ENCODE peak calls at places on chromosomes 7 and 10, in six cellular contexts. One of them, this sample, is unnamed. For H3K4me1, the result is how much of the 10 kb centered on the place peaks cover.

GRCh38 chr7:156932006-156932405 is 17.5 kb upstream of the NOM1 start:
- DNase-seq in neural progenitor cell: no peak
- DNase-seq in tibial nerve: no peak
- DNase-seq in psoas muscle: no peak
- DNase-seq in heart left ventricle: no peak
- DNase-seq in right lobe of liver: no peak
- DNase-seq in this sample: no peak

GRCh38 chr10:36116751-36117150 is 474.7 kb upstream of the FZD8 start:
- DNase-seq in neural progenitor cell: no peak
- DNase-seq in tibial nerve: no peak
- DNase-seq in psoas muscle: no peak
- DNase-seq in heart left ventricle: no peak
- DNase-seq in right lobe of liver: no peak
- DNase-seq in this sample: peak

GRCh38 chr7:157150825-157151412 is 12.2 kb downstream of the UBE3C start:
- DNase-seq in neural progenitor cell: peak
- DNase-seq in tibial nerve: no peak
- DNase-seq in psoas muscle: peak
- DNase-seq in heart left ventricle: peak
- DNase-seq in right lobe of liver: peak
- DNase-seq in this sample: peak

GRCh38 chr10:30813872-30814471 is 184.4 kb upstream of the LYZL2 start:
- DNase-seq in neural progenitor cell: no peak
- DNase-seq in tibial nerve: no peak
- DNase-seq in psoas muscle: no peak
- DNase-seq in heart left ventricle: no peak
- DNase-seq in right lobe of liver: no peak
- DNase-seq in this sample: peak

GRCh38 chr7:100493476-100494264 is 9.9 kb downstream of the NYAP1 start:
- DNase-seq in neural progenitor cell: peak
- DNase-seq in tibial nerve: no peak
- DNase-seq in psoas muscle: no peak
- DNase-seq in heart left ventricle: no peak
- DNase-seq in right lobe of liver: no peak
- DNase-seq in this sample: no peak

GRCh38 chr7:343227-343822 is 53.4 kb downstream of the FOXL3 start:
- DNase-seq in neural progenitor cell: no peak
- DNase-seq in tibial nerve: no peak
- DNase-seq in psoas muscle: no peak
- DNase-seq in heart left ventricle: no peak
- DNase-seq in right lobe of liver: no peak
- DNase-seq in this sample: no peak

GRCh38 chr7:149027055-149027454 is 1.2 kb downstream of the PDIA4 start:
- DNase-seq in neural progenitor cell: no peak
- DNase-seq in tibial nerve: no peak
- DNase-seq in psoas muscle: no peak
- DNase-seq in heart left ventricle: no peak
- DNase-seq in right lobe of liver: no peak
- DNase-seq in this sample: no peak

GRCh38 chr10:56585447-56586171 is 224.6 kb upstream of the ZWINT start:
- DNase-seq in neural progenitor cell: no peak
- DNase-seq in tibial nerve: no peak
- DNase-seq in psoas muscle: no peak
- DNase-seq in heart left ventricle: peak
- DNase-seq in right lobe of liver: no peak
- DNase-seq in this sample: peak

GRCh38 chr10:5945561-5946418 is 31.6 kb downstream of the IL15RA start:
- DNase-seq in neural progenitor cell: no peak
- DNase-seq in tibial nerve: peak
- DNase-seq in psoas muscle: peak
- DNase-seq in heart left ventricle: peak
- DNase-seq in right lobe of liver: peak
- DNase-seq in this sample: peak

GRCh38 chr10:58511765-58512469 is 755 bp upstream of the BICC1 start:
- DNase-seq in neural progenitor cell: peak
- DNase-seq in tibial nerve: peak
- DNase-seq in psoas muscle: peak
- DNase-seq in heart left ventricle: peak
- DNase-seq in right lobe of liver: no peak
- DNase-seq in this sample: peak

GRCh38 chr7:104207348-104207730 is 474 bp downstream of the ORC5 start:
- DNase-seq in neural progenitor cell: peak
- DNase-seq in tibial nerve: no peak
- DNase-seq in psoas muscle: no peak
- DNase-seq in heart left ventricle: no peak
- DNase-seq in right lobe of liver: no peak
- DNase-seq in this sample: no peak

GRCh38 chr10:103739039-103739764 is 116.2 kb downstream of the SH3PXD2A start:
- DNase-seq in neural progenitor cell: peak
- DNase-seq in tibial nerve: peak
- DNase-seq in psoas muscle: peak
- DNase-seq in heart left ventricle: peak
- DNase-seq in right lobe of liver: peak
- DNase-seq in this sample: peak

GRCh38 chr7:116560021-116560970 is 35.5 kb downstream of the CAV1 start:
- DNase-seq in neural progenitor cell: peak
- DNase-seq in tibial nerve: no peak
- DNase-seq in psoas muscle: no peak
- DNase-seq in heart left ventricle: peak
- DNase-seq in right lobe of liver: no peak
- DNase-seq in this sample: peak

GRCh38 chr7:115911466-115911865 is 119.1 kb downstream of the TFEC start:
- DNase-seq in neural progenitor cell: no peak
- DNase-seq in tibial nerve: no peak
- DNase-seq in psoas muscle: no peak
- DNase-seq in heart left ventricle: no peak
- DNase-seq in right lobe of liver: no peak
- DNase-seq in this sample: no peak

GRCh38 chr10:113528876-113529275 is 24.0 kb upstream of the HABP2 start:
- DNase-seq in neural progenitor cell: no peak
- DNase-seq in tibial nerve: no peak
- DNase-seq in psoas muscle: no peak
- DNase-seq in heart left ventricle: no peak
- DNase-seq in right lobe of liver: no peak
- DNase-seq in this sample: no peak

GRCh38 chr7:47458057-47458456 is 123.9 kb downstream of the TNS3 start:
- DNase-seq in neural progenitor cell: no peak
- DNase-seq in tibial nerve: peak
- DNase-seq in psoas muscle: peak
- DNase-seq in heart left ventricle: peak
- DNase-seq in right lobe of liver: peak
- DNase-seq in this sample: peak

GRCh38 chr10:102117391-102118159 is 2.6 kb downstream of the LDB1 start:
- DNase-seq in neural progenitor cell: peak
- DNase-seq in tibial nerve: peak
- DNase-seq in psoas muscle: peak
- DNase-seq in heart left ventricle: peak
- DNase-seq in right lobe of liver: peak
- DNase-seq in this sample: peak

GRCh38 chr10:102113956-102114857 is 6.0 kb downstream of the LDB1 start:
- DNase-seq in neural progenitor cell: peak
- DNase-seq in tibial nerve: no peak
- DNase-seq in psoas muscle: peak
- DNase-seq in heart left ventricle: no peak
- DNase-seq in right lobe of liver: peak
- DNase-seq in this sample: peak

GRCh38 chr10:102114861-102115618 is 5.1 kb downstream of the LDB1 start:
- DNase-seq in neural progenitor cell: peak
- DNase-seq in tibial nerve: peak
- DNase-seq in psoas muscle: peak
- DNase-seq in heart left ventricle: peak
- DNase-seq in right lobe of liver: peak
- DNase-seq in this sample: peak

GRCh38 chr10:102113261-102113955 is 6.8 kb downstream of the LDB1 start:
- DNase-seq in neural progenitor cell: peak
- DNase-seq in tibial nerve: no peak
- DNase-seq in psoas muscle: no peak
- DNase-seq in heart left ventricle: no peak
- DNase-seq in right lobe of liver: no peak
- DNase-seq in this sample: no peak

DNA sequence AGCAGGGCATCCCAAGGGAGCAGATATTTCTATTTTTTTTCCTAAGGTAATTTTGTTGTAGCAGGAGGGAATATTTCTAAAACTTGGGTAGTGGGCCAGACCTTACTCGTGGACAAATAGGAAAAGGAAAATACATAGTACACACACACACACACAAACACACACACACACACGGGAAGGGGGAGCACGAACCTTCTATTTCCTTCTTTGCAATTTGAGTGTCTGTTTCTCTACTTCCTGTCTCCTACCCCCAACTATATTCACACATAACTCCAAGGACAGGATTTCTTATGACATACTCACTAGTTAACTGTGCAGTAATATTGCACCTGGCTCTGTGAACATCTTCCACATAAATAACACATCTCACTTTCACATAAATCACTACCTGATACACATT is 4.4 kb downstream of the LDB1 start:
- DNase-seq in neural progenitor cell: no peak
- DNase-seq in tibial nerve: no peak
- DNase-seq in psoas muscle: no peak
- DNase-seq in heart left ventricle: no peak
- DNase-seq in right lobe of liver: no peak
- DNase-seq in this sample: no peak
- H3K4me1 ChIP-seq in neural progenitor cell: half or more
- H3K4me1 ChIP-seq in tibial nerve: under half
- H3K4me1 ChIP-seq in psoas muscle: half or more
- H3K4me1 ChIP-seq in heart left ventricle: under half
- H3K4me1 ChIP-seq in right lobe of liver: under half
- H3K4me1 ChIP-seq in this sample: under half

DNA sequence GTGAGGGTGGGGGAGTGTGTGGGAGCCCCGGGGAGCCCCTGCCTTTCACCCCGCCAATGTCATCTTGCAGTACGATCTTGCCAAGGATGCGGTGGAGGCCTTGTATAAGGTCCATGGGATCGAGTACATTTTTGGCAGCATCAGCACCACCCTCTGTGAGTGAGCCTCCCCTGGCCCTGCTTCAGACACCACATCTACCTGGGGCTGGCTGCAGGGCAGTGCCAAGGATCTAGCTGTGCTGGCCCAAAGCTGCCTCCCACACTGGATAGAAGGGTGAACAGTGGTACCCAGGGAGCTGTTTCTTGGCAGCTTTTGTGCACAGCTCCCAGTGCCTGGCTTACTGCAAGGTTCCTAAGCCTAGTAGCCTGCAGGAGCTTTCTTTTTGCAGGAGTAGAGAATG is 12.5 kb upstream of the CPA1 start:
- DNase-seq in neural progenitor cell: no peak
- DNase-seq in tibial nerve: no peak
- DNase-seq in psoas muscle: no peak
- DNase-seq in heart left ventricle: no peak
- DNase-seq in right lobe of liver: peak
- DNase-seq in this sample: no peak
- H3K27ac ChIP-seq in neural progenitor cell: no peak
- H3K27ac ChIP-seq in tibial nerve: no peak
- H3K27ac ChIP-seq in psoas muscle: no peak
- H3K27ac ChIP-seq in heart left ventricle: no peak
- H3K27ac ChIP-seq in right lobe of liver: no peak
- H3K27ac ChIP-seq in this sample: peak

GRCh38 chr7:11524476-11525398 is 307.3 kb downstream of the THSD7A start:
- DNase-seq in neural progenitor cell: no peak
- DNase-seq in tibial nerve: no peak
- DNase-seq in psoas muscle: no peak
- DNase-seq in heart left ventricle: no peak
- DNase-seq in right lobe of liver: no peak
- DNase-seq in this sample: no peak
- H3K4me3 ChIP-seq in neural progenitor cell: no peak
- H3K4me3 ChIP-seq in tibial nerve: no peak
- H3K4me3 ChIP-seq in psoas muscle: no peak
- H3K4me3 ChIP-seq in heart left ventricle: no peak
- H3K4me3 ChIP-seq in right lobe of liver: no peak
- H3K4me3 ChIP-seq in this sample: no peak

DNA sequence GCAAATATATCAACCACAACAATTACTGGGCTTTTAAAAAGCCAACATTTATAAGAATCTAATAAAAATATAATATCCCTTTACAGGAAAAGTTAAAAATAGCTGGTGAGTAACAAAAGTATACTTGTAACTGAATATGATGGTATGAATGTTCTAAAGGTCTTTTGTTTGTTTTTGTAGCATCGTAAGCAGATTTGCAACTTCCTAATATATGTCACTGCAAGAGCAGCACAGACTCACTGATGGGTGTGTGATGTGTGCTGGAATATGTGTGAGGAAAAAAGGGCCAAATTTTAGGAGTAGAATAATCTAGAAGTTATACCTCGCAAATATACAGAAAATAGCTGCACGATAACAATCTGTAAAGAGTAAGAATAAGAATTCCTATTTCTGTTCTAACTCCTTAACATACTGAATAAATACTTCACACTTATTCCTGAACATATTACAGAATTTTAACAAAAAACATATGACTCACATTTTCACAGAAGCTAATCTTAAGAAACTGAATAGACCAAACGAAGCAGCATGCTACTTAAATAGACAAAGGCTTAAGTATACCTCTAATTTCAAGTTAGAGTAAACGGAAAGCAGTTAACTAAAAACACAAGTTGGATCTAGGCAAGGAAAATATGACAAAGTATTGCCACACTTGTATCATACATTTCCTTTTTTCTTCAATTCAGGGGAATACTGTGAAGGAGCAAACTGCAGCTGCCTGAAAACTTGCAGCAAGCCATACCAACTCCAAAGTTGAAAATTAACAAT is 9.6 kb downstream of the ETV1 start:
- DNase-seq in neural progenitor cell: no peak
- DNase-seq in tibial nerve: no peak
- DNase-seq in psoas muscle: no peak
- DNase-seq in heart left ventricle: no peak
- DNase-seq in right lobe of liver: no peak
- DNase-seq in this sample: peak
- H3K4me1 ChIP-seq in neural progenitor cell: under half
- H3K4me1 ChIP-seq in tibial nerve: under half
- H3K4me1 ChIP-seq in psoas muscle: under half
- H3K4me1 ChIP-seq in heart left ventricle: under half
- H3K4me1 ChIP-seq in right lobe of liver: under half
- H3K4me1 ChIP-seq in this sample: half or more